ENCODE peak calls at places on chromosomes 4 and X, in four cellular contexts. One of them, this sample, is unnamed.

GRCh38 chr4:17347445-17347844 is 164.4 kb downstream of the QDPR start:
- DNase-seq in hepatocyte: peak
- DNase-seq in ascending aorta: no peak
- DNase-seq in esophagus squamous epithelium: no peak
- DNase-seq in this sample: peak

GRCh38 chrX:39857780-39858179 is 240.0 kb downstream of the BCOR start:
- DNase-seq in hepatocyte: no peak
- DNase-seq in ascending aorta: no peak
- DNase-seq in esophagus squamous epithelium: no peak
- DNase-seq in this sample: no peak

GRCh38 chrX:49157194-49157593 is 5.4 kb upstream of the MAGIX start:
- DNase-seq in ascending aorta: no peak
- DNase-seq in hepatocyte: no peak
- DNase-seq in esophagus squamous epithelium: no peak
- DNase-seq in this sample: no peak

GRCh38 chr4:82629238-82630000 is 67.6 kb upstream of the TMEM150C start:
- DNase-seq in hepatocyte: no peak
- DNase-seq in ascending aorta: no peak
- DNase-seq in esophagus squamous epithelium: no peak
- DNase-seq in this sample: no peak

GRCh38 chrX:10555846-10556245 is 64.5 kb downstream of the MID1 start:
- DNase-seq in ascending aorta: no peak
- DNase-seq in hepatocyte: no peak
- DNase-seq in esophagus squamous epithelium: no peak
- DNase-seq in this sample: no peak

GRCh38 chrX:69388526-69388925 is 115.6 kb upstream of the NALF2 start:
- DNase-seq in esophagus squamous epithelium: no peak
- DNase-seq in ascending aorta: peak
- DNase-seq in hepatocyte: no peak
- DNase-seq in this sample: no peak

GRCh38 chrX:75746891-75747639 is 38.0 kb downstream of the MAGEE2 start:
- DNase-seq in ascending aorta: no peak
- DNase-seq in esophagus squamous epithelium: no peak
- DNase-seq in hepatocyte: peak
- DNase-seq in this sample: peak

GRCh38 chr4:120591038-120591437 is 331.5 kb downstream of the PRDM5 start:
- DNase-seq in esophagus squamous epithelium: no peak
- DNase-seq in ascending aorta: no peak
- DNase-seq in hepatocyte: no peak
- DNase-seq in this sample: no peak

GRCh38 chr4:153137168-153137567 is 67.1 kb upstream of the TRIM2 start:
- DNase-seq in hepatocyte: peak
- DNase-seq in ascending aorta: peak
- DNase-seq in esophagus squamous epithelium: no peak
- DNase-seq in this sample: peak

GRCh38 chrX:72052415-72053090 is 79.2 kb downstream of the RTL5 start:
- DNase-seq in esophagus squamous epithelium: no peak
- DNase-seq in hepatocyte: no peak
- DNase-seq in ascending aorta: peak
- DNase-seq in this sample: no peak

GRCh38 chr4:151599876-151600275 is 160.9 kb downstream of the GATB start:
- DNase-seq in esophagus squamous epithelium: no peak
- DNase-seq in hepatocyte: no peak
- DNase-seq in ascending aorta: no peak
- DNase-seq in this sample: no peak

GRCh38 chr4:7073526-7074390 is 5.9 kb upstream of the GRPEL1 start:
- DNase-seq in esophagus squamous epithelium: no peak
- DNase-seq in hepatocyte: peak
- DNase-seq in ascending aorta: no peak
- DNase-seq in this sample: peak

GRCh38 chr4:148015058-148015457 is 283.2 kb downstream of the ARHGAP10 start:
- DNase-seq in esophagus squamous epithelium: no peak
- DNase-seq in hepatocyte: no peak
- DNase-seq in ascending aorta: no peak
- DNase-seq in this sample: no peak

GRCh38 chr4:10082047-10082446 is 34.6 kb downstream of the WDR1 start:
- DNase-seq in esophagus squamous epithelium: no peak
- DNase-seq in ascending aorta: no peak
- DNase-seq in hepatocyte: no peak
- DNase-seq in this sample: no peak

GRCh38 chr4:92606227-92606626 is 302.5 kb downstream of the GRID2 start:
- DNase-seq in hepatocyte: no peak
- DNase-seq in esophagus squamous epithelium: no peak
- DNase-seq in ascending aorta: no peak
- DNase-seq in this sample: no peak

GRCh38 chrX:50903387-50904027 is 7.0 kb upstream of the BMP15 start:
- DNase-seq in ascending aorta: no peak
- DNase-seq in esophagus squamous epithelium: no peak
- DNase-seq in hepatocyte: peak
- DNase-seq in this sample: peak

GRCh38 chr4:184472540-184473264 is 1.6 kb downstream of the IRF2 start:
- DNase-seq in ascending aorta: peak
- DNase-seq in hepatocyte: peak
- DNase-seq in esophagus squamous epithelium: peak
- DNase-seq in this sample: peak

GRCh38 chrX:155774387-155774786 is 106.8 kb upstream of the VAMP7 start:
- DNase-seq in ascending aorta: no peak
- DNase-seq in esophagus squamous epithelium: no peak
- DNase-seq in hepatocyte: no peak
- DNase-seq in this sample: no peak

GRCh38 chr4:55768291-55768690 is 51.3 kb upstream of the EXOC1L start:
- DNase-seq in esophagus squamous epithelium: no peak
- DNase-seq in ascending aorta: peak
- DNase-seq in hepatocyte: peak
- DNase-seq in this sample: no peak

GRCh38 chrX:10902001-10902400 is 209.1 kb upstream of the HCCS start:
- DNase-seq in ascending aorta: no peak
- DNase-seq in esophagus squamous epithelium: no peak
- DNase-seq in hepatocyte: no peak
- DNase-seq in this sample: no peak

GRCh38 chr4:185779520-185779919 is 32.5 kb downstream of the SORBS2 start:
- DNase-seq in hepatocyte: no peak
- DNase-seq in ascending aorta: no peak
- DNase-seq in esophagus squamous epithelium: no peak
- DNase-seq in this sample: no peak

GRCh38 chr4:6747690-6748068 is 31.7 kb downstream of the BLOC1S4 start:
- DNase-seq in esophagus squamous epithelium: no peak
- DNase-seq in ascending aorta: no peak
- DNase-seq in hepatocyte: peak
- DNase-seq in this sample: no peak

GRCh38 chr4:142036795-142037583 is 400.6 kb downstream of the IL15 start:
- DNase-seq in hepatocyte: no peak
- DNase-seq in esophagus squamous epithelium: no peak
- DNase-seq in ascending aorta: no peak
- DNase-seq in this sample: peak
- H3K27ac ChIP-seq in hepatocyte: no peak
- H3K27ac ChIP-seq in esophagus squamous epithelium: no peak
- H3K27ac ChIP-seq in ascending aorta: no peak
- H3K27ac ChIP-seq in this sample: no peak

DNA sequence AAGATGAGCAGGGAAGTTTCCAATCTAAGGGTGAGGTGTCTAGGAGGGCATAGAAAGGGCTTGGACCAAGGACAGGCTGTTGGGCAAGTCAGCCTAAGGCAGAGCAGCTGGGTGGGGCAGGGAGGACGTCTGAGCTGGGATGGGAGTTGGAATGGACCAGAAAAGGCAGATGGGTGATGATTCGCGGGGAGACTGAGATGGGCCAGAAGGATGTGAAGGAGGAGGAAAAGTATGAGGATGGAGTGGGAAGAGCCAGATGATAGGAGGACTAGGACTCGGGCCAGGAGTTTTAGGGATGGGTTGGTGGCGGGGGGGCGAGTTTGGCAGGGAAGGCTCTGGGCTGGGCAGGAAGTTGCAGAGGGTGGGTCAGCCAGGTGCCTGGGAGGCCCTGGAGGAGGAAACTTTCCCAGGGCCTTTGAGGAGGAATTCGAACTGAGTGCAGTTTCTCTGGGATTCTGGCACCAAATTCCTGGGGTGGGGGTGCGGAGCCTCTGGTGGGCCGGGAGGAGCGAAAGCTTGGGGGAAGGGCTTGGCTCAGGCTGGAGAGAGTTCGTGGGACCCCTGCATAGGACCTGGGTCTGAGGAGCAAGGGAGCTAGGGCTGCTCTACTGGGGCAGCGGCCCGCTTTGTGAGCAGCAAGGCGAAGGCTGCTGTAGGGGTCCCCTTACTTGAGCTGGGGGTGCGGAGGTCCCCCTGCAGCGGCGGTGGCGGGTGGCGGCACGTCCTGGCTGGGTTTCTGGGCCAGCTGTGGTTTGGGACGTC is 8.7 kb upstream of the TIMP1 start:
- DNase-seq in hepatocyte: peak
- DNase-seq in esophagus squamous epithelium: no peak
- DNase-seq in ascending aorta: peak
- DNase-seq in this sample: peak
- H3K4me3 ChIP-seq in hepatocyte: peak
- H3K4me3 ChIP-seq in esophagus squamous epithelium: peak
- H3K4me3 ChIP-seq in ascending aorta: peak
- H3K4me3 ChIP-seq in this sample: no peak

DNA sequence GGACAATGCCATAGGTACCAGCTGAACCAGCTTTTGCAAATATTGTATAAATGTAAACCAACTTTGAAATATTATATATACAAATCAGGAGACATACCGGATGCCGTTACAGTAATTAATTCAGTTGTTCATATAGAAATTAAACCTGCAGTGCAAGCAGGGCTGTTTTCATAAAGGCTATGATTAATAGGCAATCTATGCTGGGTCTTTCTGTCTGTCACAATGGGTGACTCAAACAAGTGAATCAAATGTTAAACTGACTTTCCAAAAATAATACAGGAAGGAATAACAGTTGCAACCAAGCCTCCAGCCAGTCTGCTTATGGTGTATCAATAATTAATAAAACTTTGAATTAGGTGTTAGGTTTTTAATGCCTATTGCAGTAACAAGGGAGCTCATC is 43.9 kb downstream of the GABRB1 start:
- DNase-seq in ascending aorta: no peak
- DNase-seq in esophagus squamous epithelium: no peak
- DNase-seq in hepatocyte: no peak
- DNase-seq in this sample: no peak
- H3K27ac ChIP-seq in ascending aorta: no peak
- H3K27ac ChIP-seq in esophagus squamous epithelium: no peak
- H3K27ac ChIP-seq in hepatocyte: no peak
- H3K27ac ChIP-seq in this sample: no peak

GRCh38 chrX:131709553-131709952 is 165.7 kb downstream of the OR13H1 start:
- DNase-seq in hepatocyte: no peak
- DNase-seq in esophagus squamous epithelium: no peak
- DNase-seq in ascending aorta: no peak
- DNase-seq in this sample: no peak

GRCh38 chrX:131704136-131704695 is 160.3 kb downstream of the OR13H1 start:
- DNase-seq in esophagus squamous epithelium: peak
- DNase-seq in ascending aorta: peak
- DNase-seq in hepatocyte: no peak
- DNase-seq in this sample: no peak

DNA sequence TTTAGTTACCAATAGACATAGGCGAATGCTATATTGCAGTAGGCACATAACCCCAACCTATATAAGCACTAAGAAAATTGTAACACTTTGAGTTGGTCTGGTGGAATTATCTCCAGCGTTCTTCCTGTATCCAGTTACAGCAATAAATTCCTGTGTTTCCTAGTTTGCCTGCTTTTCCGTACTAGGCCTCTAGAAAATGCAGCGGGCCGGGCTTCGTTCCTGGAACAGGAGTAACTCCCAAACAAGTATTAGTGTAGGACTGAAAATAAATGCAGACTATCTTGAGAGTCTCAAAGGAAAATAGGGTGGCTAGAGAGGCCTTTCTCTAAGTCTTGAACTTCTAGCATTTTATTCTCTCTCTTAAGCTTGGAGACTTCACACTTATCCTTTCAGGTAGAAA is 159.8 kb downstream of the OR13H1 start:
- DNase-seq in ascending aorta: no peak
- DNase-seq in hepatocyte: peak
- DNase-seq in esophagus squamous epithelium: no peak
- DNase-seq in this sample: no peak
- H3K4me3 ChIP-seq in ascending aorta: no peak
- H3K4me3 ChIP-seq in hepatocyte: no peak
- H3K4me3 ChIP-seq in esophagus squamous epithelium: no peak
- H3K4me3 ChIP-seq in this sample: peak

GRCh38 chr4:41146196-41146595 is 68.1 kb downstream of the APBB2 start:
- DNase-seq in esophagus squamous epithelium: no peak
- DNase-seq in hepatocyte: no peak
- DNase-seq in ascending aorta: no peak
- DNase-seq in this sample: no peak
- H3K27ac ChIP-seq in esophagus squamous epithelium: peak
- H3K27ac ChIP-seq in hepatocyte: peak
- H3K27ac ChIP-seq in ascending aorta: peak
- H3K27ac ChIP-seq in this sample: no peak

GRCh38 chr4:39627413-39627812 is 11.3 kb downstream of the SMIM14 start:
- DNase-seq in hepatocyte: no peak
- DNase-seq in esophagus squamous epithelium: no peak
- DNase-seq in ascending aorta: no peak
- DNase-seq in this sample: no peak

GRCh38 chr4:39631700-39632079 is 7.0 kb downstream of the SMIM14 start:
- DNase-seq in ascending aorta: no peak
- DNase-seq in esophagus squamous epithelium: no peak
- DNase-seq in hepatocyte: no peak
- DNase-seq in this sample: no peak

GRCh38 chr4:39626913-39627312 is 11.8 kb downstream of the SMIM14 start:
- DNase-seq in hepatocyte: no peak
- DNase-seq in ascending aorta: no peak
- DNase-seq in esophagus squamous epithelium: no peak
- DNase-seq in this sample: no peak

GRCh38 chr4:39621582-39621981 is 17.1 kb downstream of the SMIM14 start:
- DNase-seq in ascending aorta: peak
- DNase-seq in hepatocyte: peak
- DNase-seq in esophagus squamous epithelium: no peak
- DNase-seq in this sample: peak

DNA sequence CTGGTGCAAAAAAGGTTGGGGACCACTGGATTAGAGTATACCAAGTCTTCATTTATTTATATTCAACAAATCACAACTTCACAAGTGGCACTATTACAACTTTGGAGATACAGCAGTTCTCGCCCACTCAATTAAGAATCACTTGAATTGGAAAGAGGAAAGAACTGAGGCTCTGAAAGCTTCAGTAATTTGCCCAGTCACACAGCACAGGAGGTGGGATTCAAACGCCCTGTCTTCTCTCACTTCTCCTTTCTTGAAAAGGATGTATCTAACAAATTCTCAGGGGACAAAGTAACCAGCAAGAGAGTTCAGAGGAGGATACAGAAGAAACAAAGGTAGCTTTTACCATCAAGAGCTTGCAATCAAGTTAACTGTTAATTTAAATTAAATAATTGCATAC is 12.4 kb downstream of the SMIM14 start:
- DNase-seq in ascending aorta: no peak
- DNase-seq in hepatocyte: no peak
- DNase-seq in esophagus squamous epithelium: no peak
- DNase-seq in this sample: no peak
- H3K4me3 ChIP-seq in ascending aorta: no peak
- H3K4me3 ChIP-seq in hepatocyte: no peak
- H3K4me3 ChIP-seq in esophagus squamous epithelium: no peak
- H3K4me3 ChIP-seq in this sample: no peak